ENCODE peak calls at places on chromosomes 5 and 9, in six cellular contexts. Y, V, W, F, Z and X are unnamed samples.

GRCh38 chr5:6000867-6001266 is 377.5 kb downstream of the MED10 start:
- DNase-seq in W (no peak), V (no peak), Z (no peak), Y (no peak), F (no peak), X (no peak)

GRCh38 chr5:37412515-37412914 is 33.4 kb downstream of the WDR70 start:
- DNase-seq in Y (no peak), F (no peak), V (no peak), Z (no peak), W (no peak), X (no peak)

GRCh38 chr9:693460-694390 is 147.8 kb upstream of the DMRT1 start:
- DNase-seq in Y (peak), F (no peak), V (no peak), Z (no peak), W (peak), X (peak)

GRCh38 chr5:106321242-106321641 is 1349.5 kb downstream of the EFNA5 start:
- DNase-seq in W (no peak), V (no peak), Y (no peak), Z (no peak), F (no peak), X (peak)

GRCh38 chr9:36053971-36054370 is 17.3 kb downstream of the RECK start:
- DNase-seq in W (no peak), F (no peak), Y (no peak), V (no peak), Z (no peak), X (no peak)

GRCh38 chr5:170297589-170298462 is at the start of gene LCP2:
- DNase-seq in Y (no peak), F (no peak), V (peak), Z (peak), W (no peak), X (no peak)

GRCh38 chr5:140038373-140038957 is 4.6 kb downstream of the NRG2 start:
- DNase-seq in V (no peak), F (no peak), W (no peak), Z (peak), Y (peak), X (peak)

GRCh38 chr5:29899583-29899982 is 1293.9 kb upstream of the CDH6 start:
- DNase-seq in F (no peak), Z (no peak), W (no peak), V (no peak), Y (no peak), X (peak)

GRCh38 chr9:134769084-134769455 is 111.5 kb upstream of the FCN2 start:
- DNase-seq in F (no peak), W (no peak), Y (no peak), V (peak), Z (no peak), X (no peak)

GRCh38 chr9:536597-537511 is 304.6 kb upstream of the DMRT1 start:
- DNase-seq in W (no peak), F (no peak), Y (no peak), V (no peak), Z (peak), X (no peak)

GRCh38 chr5:133644000-133644865 is 31.9 kb upstream of the FSTL4 start:
- DNase-seq in Z (no peak), V (no peak), W (no peak), F (no peak), Y (no peak), X (no peak)

GRCh38 chr5:133641683-133642082 is 29.3 kb upstream of the FSTL4 start:
- DNase-seq in Z (no peak), F (no peak), W (no peak), Y (no peak), V (no peak), X (no peak)

GRCh38 chr5:133642153-133642552 is 29.8 kb upstream of the FSTL4 start:
- DNase-seq in Z (no peak), F (no peak), Y (no peak), W (no peak), V (no peak), X (no peak)

GRCh38 chr5:133638436-133638835 is 26.1 kb upstream of the FSTL4 start:
- DNase-seq in Z (no peak), F (no peak), Y (no peak), V (no peak), W (no peak), X (no peak)

DNA sequence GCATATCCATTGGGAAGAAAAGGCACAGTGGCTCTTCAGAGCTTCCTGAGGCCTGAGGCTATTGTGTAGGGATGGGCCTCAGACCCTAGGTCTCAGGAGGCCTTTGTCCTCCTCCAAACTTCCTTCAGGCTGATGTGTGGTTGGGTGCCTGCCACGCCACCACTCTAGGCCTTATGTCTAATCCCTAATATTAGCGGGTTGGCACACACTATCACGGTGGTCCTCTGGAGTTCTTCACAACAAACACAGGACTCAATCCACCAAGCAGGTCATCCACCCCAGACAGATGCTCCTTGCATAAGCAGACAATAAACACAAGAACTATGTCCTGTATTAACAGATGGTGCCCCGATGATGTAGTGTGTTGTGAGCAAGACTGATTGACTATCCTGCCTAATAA is 31.0 kb upstream of the FSTL4 start:
- DNase-seq in V (no peak), Y (no peak), F (no peak), W (no peak), Z (no peak), X (no peak)
- TF ChIP-seq CTCF in V (no peak), Y (no peak), F (no peak), W (no peak), Z (no peak), X (no peak)

GRCh38 chr9:132722564-132723065 is 52.4 kb downstream of the GTF3C4 start:
- DNase-seq in F (no peak), Y (no peak), Z (no peak), V (no peak), W (no peak), X (peak)
- H3K4me3 ChIP-seq in F (no peak), Y (no peak), Z (no peak), V (no peak), W (no peak), X (no peak)

GRCh38 chr5:141369994-141370848 is at the start of gene PCDHGB3:
- DNase-seq in Y (no peak), Z (peak), V (peak), F (no peak), W (no peak), X (no peak)
- TF ChIP-seq CTCF in Y (peak), Z (peak), V (peak), F (peak), W (no peak), X (peak)

GRCh38 chr9:120580591-120580896 is 577 bp upstream of the CDK5RAP2 start:
- DNase-seq in F (no peak), V (no peak), Y (no peak), Z (no peak), W (no peak), X (no peak)
- H3K4me3 ChIP-seq in F (peak), V (no peak), Y (no peak), Z (peak), W (peak), X (peak)

GRCh38 chr9:114263853-114264510 is 58.9 kb upstream of the ORM1 start:
- DNase-seq in Y (no peak), W (peak), V (no peak), Z (no peak), F (no peak), X (peak)
- TF ChIP-seq CTCF in Y (peak), W (no peak), V (no peak), Z (no peak), F (no peak), X (peak)

DNA sequence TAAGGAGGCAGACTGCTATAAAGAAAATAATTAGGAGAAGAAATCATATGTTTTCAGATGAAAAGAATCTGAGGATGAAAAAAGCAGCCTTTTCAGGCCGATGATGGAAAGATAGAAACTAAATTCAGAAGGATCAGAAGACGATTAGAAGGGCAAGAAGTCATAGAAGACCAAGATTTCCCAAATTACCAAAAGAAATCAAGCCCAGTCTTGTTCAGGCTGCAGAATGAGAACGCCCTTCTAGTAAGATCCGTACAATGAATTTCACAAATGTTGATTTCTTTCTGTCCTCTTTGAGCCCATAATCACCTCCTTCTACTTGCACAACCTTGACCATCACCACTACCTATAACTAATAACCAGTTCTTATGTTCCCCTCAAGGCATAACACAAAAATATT is 114.6 kb upstream of the CCDC152 start:
- DNase-seq in F (no peak), V (no peak), Y (no peak), Z (no peak), W (no peak), X (no peak)
- H3K4me3 ChIP-seq in F (no peak), V (no peak), Y (no peak), Z (no peak), W (no peak), X (no peak)

DNA sequence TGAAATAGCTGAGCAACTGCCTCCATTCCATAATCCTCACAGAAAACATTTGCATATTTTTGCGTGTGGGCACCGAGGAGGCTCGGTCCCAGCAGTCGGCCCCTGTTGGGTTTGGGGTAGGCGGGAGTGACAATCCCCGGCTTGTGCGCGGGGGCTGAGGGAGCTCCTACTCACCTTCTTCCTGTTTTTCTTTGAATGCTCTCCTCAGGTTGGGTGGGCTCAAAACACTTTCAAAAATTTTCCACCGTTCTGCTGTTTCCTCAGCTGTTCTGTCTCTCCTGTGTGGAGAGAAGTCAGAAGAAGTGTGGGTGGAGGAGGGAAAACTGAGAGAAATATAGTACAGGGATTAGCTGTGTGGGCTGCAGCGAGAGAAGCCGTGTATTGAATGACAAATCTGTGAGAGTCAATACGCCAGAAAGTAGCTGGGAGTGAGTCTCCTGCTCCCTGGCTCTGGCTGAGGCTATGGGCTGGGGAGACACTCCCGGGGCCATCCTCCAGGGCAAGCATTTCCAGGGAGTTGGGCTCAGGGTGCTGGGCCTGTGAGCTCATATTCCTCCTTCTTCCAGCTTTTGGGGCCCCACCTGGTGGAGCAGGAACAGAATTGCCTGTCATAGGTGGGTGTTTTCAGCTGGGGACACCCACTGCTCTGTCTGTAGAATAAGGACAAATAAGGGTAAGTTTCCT is 84.7 kb downstream of the CMYA5 start:
- DNase-seq in Y (no peak), F (no peak), Z (no peak), V (no peak), W (peak), X (peak)
- TF ChIP-seq CTCF in Y (peak), F (no peak), Z (peak), V (no peak), W (no peak), X (peak)

DNA sequence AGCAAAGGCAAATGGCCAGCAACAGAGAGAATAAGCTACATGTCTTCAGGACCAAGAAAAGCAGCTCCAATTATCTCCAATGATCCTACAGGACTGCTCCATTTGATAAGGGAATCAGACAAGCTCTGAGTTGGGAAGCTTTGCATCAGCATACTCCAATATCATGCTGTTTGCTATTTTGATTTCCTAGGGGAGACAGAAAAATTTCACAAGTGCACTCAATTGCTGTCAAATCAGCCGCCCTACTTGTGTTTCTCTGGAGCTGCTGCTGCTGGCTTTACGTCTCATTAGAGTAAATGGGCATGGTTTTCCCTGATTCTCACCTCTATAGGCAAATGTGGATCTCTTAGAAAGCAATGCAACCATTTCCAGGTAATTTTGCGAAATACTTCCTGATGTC is 201.7 kb downstream of the PRELID2 start:
- DNase-seq in Z (no peak), V (no peak), W (no peak), Y (no peak), F (no peak), X (no peak)
- H3K4me3 ChIP-seq in Z (no peak), V (no peak), W (no peak), Y (no peak), F (no peak), X (no peak)

DNA sequence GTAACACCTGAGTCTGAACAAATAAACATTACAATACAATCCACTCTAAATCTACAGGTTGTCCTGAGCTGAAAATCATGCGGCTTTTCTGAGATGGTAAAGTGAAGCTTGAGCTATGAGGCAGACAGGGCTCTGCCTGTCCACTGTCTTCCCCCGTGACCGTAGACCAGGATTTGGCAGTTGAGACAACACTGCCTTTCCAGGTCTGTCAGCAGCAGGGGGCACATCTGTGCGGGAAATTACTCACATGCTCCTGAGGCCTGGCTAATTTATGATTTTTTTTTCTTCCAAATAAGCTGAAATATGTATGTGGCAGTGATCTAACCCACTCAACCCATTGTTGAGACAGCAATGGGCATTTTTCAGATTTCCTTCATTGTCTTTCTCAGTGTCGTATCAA is 307.9 kb downstream of the FBXL7 start:
- DNase-seq in W (peak), Z (no peak), F (no peak), V (no peak), Y (peak), X (no peak)
- TF ChIP-seq CTCF in W (no peak), Z (no peak), F (peak), V (no peak), Y (peak), X (peak)

DNA sequence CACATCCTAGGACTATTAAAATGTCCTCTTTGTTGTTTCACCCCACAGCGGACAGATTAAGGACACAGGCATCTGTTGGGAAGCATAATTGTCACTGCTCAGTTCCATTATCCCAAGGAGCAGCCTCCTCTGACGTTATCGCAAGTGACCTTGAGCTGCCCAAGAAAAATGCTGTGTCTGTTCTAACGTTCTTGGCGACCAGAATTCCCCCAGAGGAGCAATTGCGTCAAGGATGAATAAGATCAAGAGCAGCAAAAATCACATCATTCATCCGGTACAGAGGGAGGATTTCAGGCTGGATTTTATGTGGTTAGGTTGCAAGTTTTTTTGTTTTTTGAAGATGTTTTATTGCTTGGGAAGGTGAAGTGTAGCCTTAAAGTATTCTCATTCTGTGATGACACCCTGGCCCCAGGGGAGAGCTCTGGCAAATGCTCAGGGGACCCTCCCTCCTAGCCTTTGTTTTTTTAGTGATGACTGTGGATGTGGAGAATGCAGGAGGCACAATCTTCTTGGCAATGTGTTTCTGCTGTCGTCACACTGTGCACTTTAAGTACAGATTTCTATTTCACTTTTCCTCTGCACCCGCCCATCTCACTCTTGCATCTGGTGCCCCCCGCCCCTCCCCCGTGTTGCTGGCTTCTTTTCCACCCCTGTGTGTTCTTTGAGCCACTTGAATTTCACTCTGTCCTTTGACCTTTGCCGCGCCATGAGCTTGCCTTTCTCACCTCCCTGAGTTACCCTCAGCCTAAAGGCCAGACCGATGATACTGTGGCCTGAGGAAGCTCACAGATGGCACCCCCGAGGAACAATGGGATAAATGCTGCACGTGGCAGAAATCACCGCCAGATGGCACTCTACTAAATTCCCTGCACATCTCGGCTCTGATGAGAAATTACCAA is 308.4 kb downstream of the RAB3C start:
- DNase-seq in Y (peak), W (peak), V (peak), Z (peak), F (peak), X (peak)
- H3K4me3 ChIP-seq in Y (peak), W (no peak), V (no peak), Z (no peak), F (no peak), X (no peak)